ENCODE peak calls at places on chromosomes 7 and 10, in ten cellular contexts. U is upper lobe of right lung; V is IMR-90; D is mammary epithelial cell; Y is lower lobe of right lung; N is pancreas; S is esophagus muscularis mucosa; B is esophagus squamous epithelium; Q is CD8-positive, alpha-beta memory T cell; H is GM12878. E is an unnamed sample. For H3K4me1, the result is how much of the 10 kb centered on the place peaks cover.

GRCh38 chr10:6473901-6474370 is 106.1 kb downstream of the PRKCQ start:
- DNase-seq in U (no peak), Q (no peak), S (no peak), V (no peak), N (no peak), Y (no peak), B (no peak), H (peak), D (peak), E (no peak)

GRCh38 chr10:109214916-109215740 is 708.2 kb downstream of the XPNPEP1 start:
- DNase-seq in B (no peak), Y (no peak), H (no peak), N (no peak), Q (no peak), V (no peak), U (no peak), D (no peak), S (no peak), E (no peak)

GRCh38 chr7:98831641-98832221 is 38.1 kb downstream of the TMEM130 start:
- DNase-seq in U (peak), B (no peak), S (no peak), V (peak), N (no peak), Q (peak), D (no peak), Y (peak), H (no peak), E (no peak)

GRCh38 chr10:25758041-25758457 is 176.0 kb upstream of the MYO3A start:
- DNase-seq in Q (no peak), U (no peak), D (no peak), N (peak), B (no peak), H (no peak), S (peak), V (no peak), Y (no peak), E (no peak)

GRCh38 chr7:107666804-107667203 is 6.2 kb downstream of the SLC26A4 start:
- DNase-seq in N (no peak), D (peak), S (no peak), U (no peak), H (no peak), Y (no peak), Q (no peak), B (no peak), V (no peak), E (no peak)

GRCh38 chr10:63738410-63738809 is 217.2 kb downstream of the REEP3 start:
- DNase-seq in Y (no peak), N (no peak), S (no peak), V (peak), U (no peak), D (no peak), B (no peak), Q (no peak), H (no peak), E (no peak)

GRCh38 chr7:28169166-28169713 is 11.4 kb downstream of the JAZF1 start:
- DNase-seq in V (peak), Q (no peak), Y (no peak), S (no peak), B (no peak), D (no peak), H (no peak), N (no peak), U (no peak), E (no peak)

GRCh38 chr7:22433710-22434460 is 66.1 kb downstream of the STEAP1B start:
- DNase-seq in N (no peak), S (peak), V (peak), U (no peak), D (peak), B (no peak), Q (no peak), H (no peak), Y (no peak), E (no peak)

GRCh38 chr10:46022978-46023702 is 7.3 kb downstream of the NCOA4 start:
- DNase-seq in Y (peak), B (peak), S (peak), H (peak), D (peak), N (peak), U (peak), Q (peak), V (peak), E (peak)
- H3K4me1 ChIP-seq in Y (half or more), B (half or more), S (half or more), H (under half), D (under half), N (under half), U (half or more), Q (half or more), V (under half), E (half or more)

GRCh38 chr10:132908621-132909295 is 33.6 kb downstream of the CFAP46 start:
- DNase-seq in V (no peak), N (no peak), U (no peak), S (no peak), Y (no peak), B (no peak), H (no peak), Q (no peak), D (no peak), E (peak)

GRCh38 chr10:132910901-132911711 is 31.3 kb downstream of the CFAP46 start:
- DNase-seq in B (no peak), V (no peak), S (no peak), H (no peak), N (no peak), Y (peak), Q (no peak), D (no peak), U (peak), E (peak)

GRCh38 chr10:132909491-132910071 is 32.8 kb downstream of the CFAP46 start:
- DNase-seq in D (no peak), Y (peak), N (no peak), Q (no peak), B (no peak), V (no peak), U (peak), S (no peak), H (no peak), E (peak)

GRCh38 chr10:132911712-132912097 is 30.7 kb downstream of the CFAP46 start:
- DNase-seq in D (no peak), Y (no peak), S (no peak), H (no peak), Q (no peak), N (no peak), U (peak), V (no peak), B (no peak), E (peak)

GRCh38 chr10:132910186-132910880 is 32.0 kb downstream of the CFAP46 start:
- DNase-seq in N (no peak), S (no peak), Q (no peak), D (no peak), V (no peak), H (no peak), B (no peak), U (peak), Y (no peak), E (peak)
- H3K4me1 ChIP-seq in N (under half), S (under half), Q (under half), D (under half), V (under half), H (under half), B (under half), U (under half), Y (under half), E (under half)

GRCh38 chr10:72245949-72246525 is 27.7 kb upstream of the DDIT4 start:
- DNase-seq in S (no peak), D (no peak), Q (no peak), V (no peak), B (no peak), U (no peak), N (no peak), Y (no peak), H (no peak), E (no peak)

GRCh38 chr10:72250666-72251065 is 23.1 kb upstream of the DDIT4 start:
- DNase-seq in U (no peak), H (no peak), Y (no peak), V (peak), B (no peak), N (no peak), S (no peak), D (no peak), Q (no peak), E (peak)

GRCh38 chr10:72244573-72245038 is 28.5 kb upstream of the ASCC1 start:
- DNase-seq in N (no peak), D (no peak), U (no peak), S (no peak), Q (no peak), Y (no peak), B (no peak), V (no peak), H (no peak), E (no peak)

GRCh38 chr10:72251635-72252034 is 22.1 kb upstream of the DDIT4 start:
- DNase-seq in Y (no peak), N (no peak), H (no peak), B (no peak), D (no peak), V (no peak), U (no peak), Q (no peak), S (no peak), E (no peak)

GRCh38 chr10:72248477-72249151 is 25.1 kb upstream of the DDIT4 start:
- DNase-seq in N (peak), V (no peak), Y (peak), U (peak), Q (peak), H (peak), S (peak), D (peak), B (peak), E (peak)
- H3K4me1 ChIP-seq in N (half or more), V (under half), Y (half or more), U (half or more), Q (half or more), H (half or more), S (half or more), D (half or more), B (half or more), E (half or more)

DNA sequence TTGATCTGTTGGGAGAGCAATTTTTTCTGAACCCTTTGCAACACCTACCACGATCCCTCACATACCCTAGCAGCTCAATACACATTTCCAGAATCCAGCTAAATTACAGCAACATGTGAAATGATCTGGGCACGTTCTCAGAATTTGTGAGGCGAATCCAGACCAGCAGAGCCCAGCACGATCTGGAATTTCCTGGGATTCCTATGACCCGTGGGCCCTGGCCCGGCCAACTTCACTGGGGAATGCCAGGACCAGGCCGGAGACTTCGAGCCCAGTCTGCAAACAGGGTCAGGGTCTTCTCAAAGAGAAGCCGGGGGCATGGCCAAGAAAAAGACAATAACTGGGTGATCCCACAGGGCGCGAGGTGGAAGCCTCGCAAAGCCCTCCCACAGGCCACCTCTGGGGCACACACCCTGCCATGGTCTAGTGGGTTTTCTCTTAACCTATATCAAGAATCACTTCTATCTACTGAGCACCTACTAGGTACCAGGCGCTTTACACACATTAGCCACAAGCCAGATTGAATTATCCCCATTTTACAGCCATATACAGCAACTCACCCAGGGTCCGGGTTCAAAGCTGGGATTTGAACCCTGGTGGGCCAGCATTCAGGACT is 33.8 kb downstream of the FAM53B start:
- DNase-seq in Y (no peak), N (no peak), H (no peak), D (no peak), U (no peak), Q (no peak), S (no peak), V (no peak), B (no peak), E (no peak)
- H3K4me1 ChIP-seq in Y (half or more), N (under half), H (under half), D (under half), U (half or more), Q (half or more), S (half or more), V (under half), B (half or more), E (half or more)

GRCh38 chr7:150941983-150942590 is 36.0 kb downstream of the KCNH2 start:
- DNase-seq in U (peak), B (no peak), V (no peak), S (no peak), H (no peak), Q (no peak), Y (peak), N (no peak), D (peak), E (peak)

GRCh38 chr7:150944066-150945042 is 33.8 kb downstream of the KCNH2 start:
- DNase-seq in H (no peak), Q (no peak), B (no peak), S (no peak), U (peak), N (no peak), Y (peak), D (peak), V (no peak), E (peak)

GRCh38 chr7:150945171-150945852 is 32.8 kb downstream of the KCNH2 start:
- DNase-seq in S (no peak), Y (peak), H (no peak), D (no peak), N (no peak), B (no peak), Q (no peak), U (peak), V (no peak), E (peak)

GRCh38 chr7:150942591-150943452 is 35.3 kb downstream of the KCNH2 start:
- DNase-seq in U (peak), V (no peak), Y (peak), S (no peak), H (no peak), Q (no peak), D (no peak), N (no peak), B (no peak), E (peak)

DNA sequence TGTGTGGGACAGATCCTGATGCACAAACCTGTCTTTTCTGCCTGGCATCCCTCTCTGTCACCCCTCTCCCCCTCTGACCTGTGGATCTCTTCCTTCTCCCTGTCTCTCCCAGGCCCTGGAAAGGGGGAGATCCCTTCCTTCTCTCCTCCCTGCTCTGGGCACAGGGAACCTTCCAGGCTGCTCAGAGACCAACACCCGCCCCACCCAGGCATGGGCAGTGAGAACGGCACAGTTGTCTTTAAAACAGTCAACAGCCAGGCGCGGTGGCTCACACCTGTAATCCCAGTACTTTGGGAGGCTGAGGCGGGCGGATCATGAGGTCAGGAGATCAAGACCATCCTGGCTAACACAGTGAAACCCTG is 34.7 kb downstream of the KCNH2 start:
- DNase-seq in H (no peak), U (peak), S (no peak), N (no peak), Y (peak), D (no peak), Q (no peak), V (no peak), B (no peak), E (peak)
- H3K4me1 ChIP-seq in H (under half), U (under half), S (under half), N (under half), Y (under half), D (half or more), Q (under half), V (under half), B (half or more), E (under half)